ENCODE peak calls at places on chromosomes 4 and X, in four cellular contexts. One of them, this sample, is unnamed.

GRCh38 chrX:129984196-129984962 is 1.9 kb downstream of the BCORL1 start:
- DNase-seq in Calu3: peak
- DNase-seq in aorta: peak
- DNase-seq in HCEC 1CT: no peak
- DNase-seq in this sample: no peak

GRCh38 chr4:3321295-3321889 is 28.6 kb downstream of the RGS12 start:
- DNase-seq in Calu3: no peak
- DNase-seq in aorta: peak
- DNase-seq in HCEC 1CT: no peak
- DNase-seq in this sample: peak

GRCh38 chr4:24774452-24774851 is 20.9 kb upstream of the SOD3 start:
- DNase-seq in Calu3: no peak
- DNase-seq in aorta: no peak
- DNase-seq in HCEC 1CT: peak
- DNase-seq in this sample: no peak

GRCh38 chr4:2962099-2962455 is 1.1 kb downstream of the NOP14 start:
- DNase-seq in Calu3: no peak
- DNase-seq in aorta: no peak
- DNase-seq in HCEC 1CT: no peak
- DNase-seq in this sample: no peak

GRCh38 chr4:153785830-153786721 is 2.8 kb downstream of the SFRP2 start:
- DNase-seq in Calu3: no peak
- DNase-seq in aorta: no peak
- DNase-seq in HCEC 1CT: peak
- DNase-seq in this sample: no peak

GRCh38 chrX:152853986-152854385 is 23.1 kb downstream of the NSDHL start:
- DNase-seq in Calu3: no peak
- DNase-seq in aorta: no peak
- DNase-seq in HCEC 1CT: no peak
- DNase-seq in this sample: no peak

GRCh38 chrX:154490021-154490413 is 412 bp downstream of the SLC10A3 start:
- DNase-seq in Calu3: no peak
- DNase-seq in aorta: no peak
- DNase-seq in HCEC 1CT: peak
- DNase-seq in this sample: no peak

GRCh38 chr4:106355193-106355592 is 13.4 kb downstream of the GIMD1 start:
- DNase-seq in Calu3: no peak
- DNase-seq in aorta: no peak
- DNase-seq in HCEC 1CT: no peak
- DNase-seq in this sample: no peak

GRCh38 chr4:102786279-102786678 is 25.5 kb upstream of the MANBA start:
- DNase-seq in Calu3: no peak
- DNase-seq in aorta: no peak
- DNase-seq in HCEC 1CT: no peak
- DNase-seq in this sample: no peak

GRCh38 chr4:102564399-102564921 is 63.3 kb downstream of the NFKB1 start:
- DNase-seq in Calu3: no peak
- DNase-seq in aorta: no peak
- DNase-seq in HCEC 1CT: peak
- DNase-seq in this sample: no peak

GRCh38 chr4:8088966-8089491 is 69.6 kb downstream of the ABLIM2 start:
- DNase-seq in Calu3: no peak
- DNase-seq in aorta: no peak
- DNase-seq in HCEC 1CT: no peak
- DNase-seq in this sample: no peak

GRCh38 chr4:97953171-97953570 is 190.1 kb downstream of the STPG2 start:
- DNase-seq in Calu3: no peak
- DNase-seq in aorta: no peak
- DNase-seq in HCEC 1CT: no peak
- DNase-seq in this sample: no peak

GRCh38 chrX:2595258-2595657 is 94.5 kb upstream of the DHRSX start:
- DNase-seq in Calu3: no peak
- DNase-seq in aorta: no peak
- DNase-seq in HCEC 1CT: no peak
- DNase-seq in this sample: no peak

This sample was measured in osteocyte.